ENCODE peak calls at places on chromosomes 16 and 17, in nine cellular contexts. A is left lung; H is esophagus squamous epithelium; M is activated CD4-positive, alpha-beta T cell treated with anti-CD3 and anti-CD28 coated beads for 1 hour; P is body of pancreas; V is OCI-LY7; X is T-helper 17 cell; Q is mucosa of gallbladder; Z is pulmonary artery endothelial cell. W is an unnamed sample.

GRCh38 chr16:19885456-19886060 is 910 bp upstream of the GPRC5B start:
- DNase-seq in A (peak), Q (no peak), V (no peak), X (no peak), H (no peak), M (no peak), Z (no peak), P (peak), W (no peak)

GRCh38 chr17:17749921-17750320 is 68.7 kb downstream of the RAI1 start:
- DNase-seq in H (no peak), V (peak), A (no peak), M (peak), X (no peak), Q (no peak), Z (no peak), P (peak), W (no peak)

GRCh38 chr17:37301288-37301687 is 74.5 kb upstream of the C17orf78 start:
- DNase-seq in V (no peak), M (no peak), Z (no peak), A (no peak), P (peak), X (no peak), Q (no peak), H (no peak), W (no peak)

GRCh38 chr16:5059386-5060072 is 6.2 kb downstream of the C16orf89 start:
- DNase-seq in Z (no peak), X (no peak), A (no peak), Q (no peak), M (no peak), P (no peak), V (no peak), H (no peak), W (no peak)

GRCh38 chr16:19274178-19274797 is 11.2 kb upstream of the CLEC19A start:
- DNase-seq in V (no peak), H (no peak), X (no peak), Q (peak), Z (no peak), A (no peak), M (no peak), P (peak), W (no peak)

GRCh38 chr16:81071816-81072215 is 5.2 kb downstream of the C16orf46 start:
- DNase-seq in A (no peak), P (no peak), Q (no peak), M (no peak), Z (no peak), V (no peak), H (no peak), X (no peak), W (no peak)

GRCh38 chr16:50251375-50252081 is 14.8 kb upstream of the ADCY7 start:
- DNase-seq in X (no peak), P (no peak), H (no peak), M (no peak), V (no peak), Q (no peak), A (peak), Z (no peak), W (no peak)

GRCh38 chr16:73886378-73886777 is 410.2 kb upstream of the PSMD7 start:
- DNase-seq in H (no peak), Q (no peak), A (no peak), X (no peak), M (no peak), V (no peak), P (no peak), Z (no peak), W (no peak)

GRCh38 chr17:237406-237955 is 56.0 kb upstream of the DOC2B start:
- DNase-seq in A (peak), H (no peak), Z (no peak), P (peak), M (no peak), X (no peak), V (no peak), Q (no peak), W (no peak)

GRCh38 chr17:246851-247421 is 65.5 kb upstream of the DOC2B start:
- DNase-seq in H (no peak), X (no peak), Z (no peak), Q (no peak), P (peak), M (no peak), A (peak), V (no peak), W (no peak)

GRCh38 chr17:80633197-80633596 is 88.6 kb downstream of the RPTOR start:
- DNase-seq in M (no peak), P (no peak), Z (no peak), Q (no peak), H (no peak), V (no peak), X (no peak), A (no peak), W (no peak)

GRCh38 chr17:66971249-66971648 is 6.7 kb downstream of the CACNG4 start:
- DNase-seq in H (no peak), P (no peak), A (no peak), V (no peak), Z (no peak), Q (no peak), M (no peak), X (no peak), W (no peak)

GRCh38 chr16:13896543-13897182 is 23.3 kb upstream of the ERCC4 start:
- DNase-seq in A (no peak), X (no peak), Q (no peak), M (no peak), H (no peak), V (peak), P (no peak), Z (no peak), W (no peak)

GRCh38 chr16:11949527-11949926 is 7.7 kb upstream of the NPIPB2 start:
- DNase-seq in M (no peak), P (peak), A (no peak), X (no peak), Z (no peak), Q (peak), V (peak), H (no peak), W (no peak)

GRCh38 chr16:30185141-30185682 is 1.8 kb downstream of the CORO1A start:
- DNase-seq in P (no peak), M (peak), X (no peak), Q (peak), Z (no peak), V (peak), H (no peak), A (peak), W (no peak)

GRCh38 chr16:1712791-1713261 is 6.8 kb downstream of the MAPK8IP3 start:
- DNase-seq in A (no peak), H (no peak), X (no peak), Q (no peak), Z (no peak), P (no peak), M (no peak), V (peak), W (no peak)

GRCh38 chr16:23976091-23977001 is 140.6 kb downstream of the PRKCB start:
- DNase-seq in V (peak), X (no peak), H (no peak), Q (no peak), M (no peak), P (no peak), Z (no peak), A (no peak), W (no peak)

GRCh38 chr17:34858941-34859562 is 102.2 kb downstream of the CCT6B start:
- DNase-seq in P (no peak), Q (no peak), V (no peak), X (no peak), M (no peak), H (no peak), Z (peak), A (no peak), W (no peak)

GRCh38 chr17:33082529-33083148 is 91.0 kb downstream of the SPACA3 start:
- DNase-seq in V (no peak), X (no peak), P (no peak), A (no peak), Z (no peak), H (no peak), M (no peak), Q (no peak), W (no peak)